ENCODE peak calls at places on chromosome 17, in five cellular contexts. V is SK-N-SH, A is Peyer's patch, G is right atrium auricular region, L is cardiac fibroblast. I is an unnamed sample.

GRCh38 chr17:65730711-65731169 is 169.3 kb upstream of the AXIN2 start:
- DNase-seq in V (no peak), A (no peak), G (no peak), L (peak), I (no peak)

GRCh38 chr17:30084773-30085172 is 31.8 kb upstream of the NSRP1 start:
- DNase-seq in L (no peak), V (no peak), A (no peak), G (no peak), I (no peak)

GRCh38 chr17:4573682-4574081 is 10.6 kb upstream of the SMTNL2 start:
- DNase-seq in L (no peak), G (no peak), V (no peak), A (no peak), I (no peak)

GRCh38 chr17:71251936-71252335 is 868.9 kb upstream of the SOX9 start:
- DNase-seq in L (no peak), V (no peak), A (no peak), G (no peak), I (no peak)

GRCh38 chr17:62629556-62630364 is 2.3 kb downstream of the MRC2 start:
- DNase-seq in V (peak), G (no peak), L (peak), A (no peak), I (no peak)

GRCh38 chr17:71375948-71376347 is 744.9 kb upstream of the SOX9 start:
- DNase-seq in V (no peak), G (no peak), A (no peak), L (no peak), I (no peak)

GRCh38 chr17:8963665-8964258 is 1.7 kb downstream of the PIK3R5 start:
- DNase-seq in A (no peak), V (no peak), G (peak), L (no peak), I (no peak)

GRCh38 chr17:52790359-52790955 is 631.9 kb upstream of the CA10 start:
- DNase-seq in G (no peak), A (no peak), V (no peak), L (peak), I (no peak)

GRCh38 chr17:27996157-27997043 is 46.1 kb upstream of the NLK start:
- DNase-seq in V (no peak), L (no peak), G (no peak), A (no peak), I (no peak)

GRCh38 chr17:55434721-55435120 is 13.1 kb upstream of the MMD start:
- DNase-seq in G (no peak), A (no peak), L (no peak), V (no peak), I (no peak)

GRCh38 chr17:17788967-17789366 is 47.8 kb downstream of the SREBF1 start:
- DNase-seq in G (no peak), L (no peak), V (no peak), A (no peak), I (no peak)

GRCh38 chr17:50676065-50676975 is 31.4 kb downstream of the ANKRD40 start:
- DNase-seq in L (no peak), V (no peak), A (no peak), G (no peak), I (no peak)

GRCh38 chr17:45309400-45309799 is 7.4 kb downstream of the MAP3K14 start:
- DNase-seq in V (no peak), L (no peak), A (no peak), G (no peak), I (no peak)

GRCh38 chr17:45308840-45309239 is 8.0 kb downstream of the MAP3K14 start:
- DNase-seq in A (no peak), L (no peak), V (no peak), G (no peak), I (no peak)

GRCh38 chr17:45307290-45308015 is 9.4 kb downstream of the MAP3K14 start:
- DNase-seq in G (no peak), A (no peak), L (peak), V (no peak), I (peak)

GRCh38 chr17:45306623-45307022 is 10.2 kb downstream of the MAP3K14 start:
- DNase-seq in G (no peak), L (no peak), V (no peak), A (no peak), I (no peak)

GRCh38 chr17:45308016-45308365 is 8.8 kb downstream of the MAP3K14 start:
- DNase-seq in V (no peak), L (no peak), G (no peak), A (no peak), I (no peak)
- TF ChIP-seq CTCF in V (no peak), L (no peak), G (no peak), A (no peak), I (no peak)

DNA sequence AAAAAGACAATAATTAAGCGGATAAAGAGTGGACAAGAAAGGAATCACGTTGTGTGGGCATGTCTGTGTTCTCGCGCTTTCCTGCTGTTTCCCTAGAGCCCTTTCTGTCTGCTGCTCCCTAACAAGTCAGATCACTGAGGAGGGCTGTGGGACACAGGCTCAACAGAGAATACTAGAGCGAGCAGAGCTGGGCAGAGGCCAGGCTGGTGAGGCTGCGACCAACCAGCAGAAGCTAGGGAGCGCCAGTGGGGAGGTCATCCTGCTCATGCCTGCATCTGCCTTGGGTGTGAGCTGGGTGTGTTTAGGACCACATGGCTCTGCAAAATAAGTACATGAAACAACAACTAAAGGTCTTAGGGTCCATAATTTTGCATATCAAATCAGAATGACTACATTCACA is 11.5 kb upstream of the FOXJ1 start:
- DNase-seq in V (no peak), G (no peak), L (no peak), A (no peak), I (no peak)
- TF ChIP-seq CTCF in V (no peak), G (no peak), L (no peak), A (no peak), I (no peak)

GRCh38 chr17:11144358-11145233 is 96.4 kb upstream of the SHISA6 start:
- DNase-seq in G (no peak), L (peak), V (peak), A (no peak), I (no peak)
- TF ChIP-seq CTCF in G (peak), L (peak), V (peak), A (no peak), I (no peak)

GRCh38 chr17:82003411-82004381 is 19.0 kb downstream of the CENPX start:
- DNase-seq in G (peak), A (no peak), V (no peak), L (peak), I (no peak)
- TF ChIP-seq CTCF in G (no peak), A (no peak), V (peak), L (no peak), I (no peak)